ENCODE peak calls at places on chromosomes 11 and 22, in nine cellular contexts. H, Q, U, O, M, J, K, C and T are unnamed samples.

GRCh38 chr22:18060646-18061620 is 16.9 kb upstream of the PEX26 start:
- DNase-seq in Q (peak; percentile 62), H (peak; percentile 65), C (peak; percentile 88), O (peak; percentile 88), K (peak; percentile 14), M (no peak), J (no peak), U (no peak), T (no peak)

GRCh38 chr11:20208622-20209090 is 48.4 kb upstream of the DBX1 start:
- DNase-seq in Q (no peak), O (no peak), U (no peak), J (no peak), M (no peak), K (no peak), C (no peak), H (no peak), T (no peak)

GRCh38 chr11:133898031-133898769 is 52.9 kb upstream of the SPATA19 start:
- DNase-seq in H (no peak), C (no peak), U (no peak), K (no peak), Q (no peak), M (no peak), O (no peak), J (no peak), T (no peak)

GRCh38 chr22:17097701-17098100 is 12.9 kb downstream of the IL17RA start:
- DNase-seq in H (no peak), C (no peak), O (no peak), J (no peak), U (no peak), K (no peak), M (no peak), Q (no peak), T (no peak)

GRCh38 chr11:1842149-1843097 is 3.6 kb downstream of the TNNI2 start:
- DNase-seq in Q (no peak), M (no peak), K (no peak), C (no peak), H (no peak), U (no peak), J (no peak), O (peak; percentile 67), T (peak; percentile 52)

GRCh38 chr11:45079943-45080719 is 66.3 kb upstream of the PRDM11 start:
- DNase-seq in J (peak; percentile 77), K (no peak), Q (no peak), C (peak; percentile 55), O (no peak), U (no peak), H (no peak), M (no peak), T (peak; percentile 70)

GRCh38 chr11:8011981-8012444 is 24.9 kb downstream of the EIF3F start:
- DNase-seq in K (peak; percentile 79), C (no peak), M (no peak), O (no peak), J (no peak), H (peak; percentile 81), U (no peak), Q (peak; percentile 99), T (no peak)

GRCh38 chr22:20129747-20130014 is 1.9 kb upstream of the ZDHHC8 start:
- DNase-seq in H (no peak), U (no peak), C (no peak), M (no peak), K (no peak), O (no peak), Q (no peak), J (no peak), T (no peak)

GRCh38 chr22:27105142-27106025 is 448.0 kb downstream of the MIAT start:
- DNase-seq in U (no peak), C (no peak), H (peak; percentile 97), K (peak; percentile 91), M (no peak), O (no peak), Q (peak; percentile 87), J (no peak), T (peak; percentile 88)

GRCh38 chr11:103652013-103652412 is 384.4 kb upstream of the DDI1 start:
- DNase-seq in M (no peak), C (no peak), Q (peak; percentile 73), J (no peak), U (no peak), O (no peak), K (peak; percentile 24), H (peak; percentile 65), T (no peak)

GRCh38 chr22:37485006-37485713 is 1.0 kb downstream of the MFNG start:
- DNase-seq in J (peak; percentile 46), K (no peak), M (peak; percentile 35), C (no peak), H (no peak), O (no peak), U (no peak), Q (no peak), T (no peak)

GRCh38 chr11:1844221-1845094 is 5.7 kb downstream of the TNNI2 start:
- DNase-seq in Q (peak; percentile 25), J (no peak), O (no peak), M (no peak), C (peak; percentile 62), U (no peak), K (peak; percentile 78), H (no peak), T (no peak)

GRCh38 chr11:108697872-108698473 is 33.1 kb downstream of the DDX10 start:
- DNase-seq in M (no peak), J (peak; percentile 63), Q (peak; percentile 84), O (peak; percentile 54), C (peak; percentile 40), K (peak; percentile 88), H (peak; percentile 86), U (no peak), T (peak; percentile 55)